ENCODE peak calls at places on chromosomes 7 and 10, in eight cellular contexts. S is activated CD4-positive, alpha-beta T cell treated with anti-CD3 and anti-CD28 coated beads, Interleukin-2, amount 50 U/mL, for 48 hours; X is DMS153; H is neural progenitor cell; Z is Panc1; Y is WTC11; F is Calu3; M is NCI-H187. W is an unnamed sample.

GRCh38 chr7:151313857-151314256 is 27.8 kb upstream of the NUB1 start:
- DNase-seq in S (peak), X (no peak), H (no peak), Z (no peak), Y (no peak), F (peak), M (no peak), W (no peak)

GRCh38 chr7:81209059-81209458 is 290.2 kb upstream of the SEMA3C start:
- DNase-seq in S (no peak), X (no peak), H (no peak), Z (no peak), Y (no peak), F (no peak), M (no peak), W (no peak)

GRCh38 chr7:158740657-158741293 is 36.2 kb upstream of the NCAPG2 start:
- DNase-seq in S (no peak), X (no peak), H (no peak), Z (no peak), Y (no peak), F (no peak), M (no peak), W (no peak)

GRCh38 chr7:1883834-1884582 is 213.9 kb downstream of the ELFN1 start:
- DNase-seq in S (no peak), X (no peak), H (peak), Z (no peak), Y (peak), F (no peak), M (no peak), W (no peak)

GRCh38 chr10:13707156-13707881 is 120.6 kb downstream of the PRPF18 start:
- DNase-seq in S (peak), X (peak), H (peak), Z (no peak), Y (peak), F (peak), M (no peak), W (no peak)

GRCh38 chr7:96998765-96999164 is 6.6 kb upstream of the DLX6 start:
- DNase-seq in S (no peak), X (no peak), H (peak), Z (no peak), Y (no peak), F (no peak), M (no peak), W (no peak)

GRCh38 chr7:66256281-66256680 is 51.1 kb downstream of the TPST1 start:
- DNase-seq in S (no peak), X (no peak), H (no peak), Z (no peak), Y (no peak), F (no peak), M (no peak), W (no peak)

GRCh38 chr7:101378808-101379207 is 16.1 kb downstream of the COL26A1 start:
- DNase-seq in S (no peak), X (no peak), H (peak), Z (no peak), Y (peak), F (no peak), M (no peak), W (no peak)

GRCh38 chr7:142303650-142304049 is 45.8 kb upstream of the PRSS58 start:
- DNase-seq in S (no peak), X (no peak), H (peak), Z (no peak), Y (no peak), F (no peak), M (no peak), W (no peak)

GRCh38 chr7:149281508-149282330 is 19.7 kb downstream of the ZNF783 start:
- DNase-seq in S (no peak), X (no peak), H (no peak), Z (no peak), Y (no peak), F (no peak), M (no peak), W (no peak)

GRCh38 chr7:137885623-137886022 is 38.8 kb upstream of the DGKI start:
- DNase-seq in S (no peak), X (no peak), H (no peak), Z (no peak), Y (no peak), F (no peak), M (no peak), W (no peak)

GRCh38 chr7:132780822-132781221 is 204.6 kb upstream of the PLXNA4 start:
- DNase-seq in S (no peak), X (no peak), H (no peak), Z (no peak), Y (no peak), F (no peak), M (no peak), W (no peak)

GRCh38 chr7:234712-235553 is 42.6 kb downstream of the FAM20C start:
- DNase-seq in S (no peak), X (no peak), H (no peak), Z (no peak), Y (no peak), F (peak), M (no peak), W (no peak)

GRCh38 chr7:27162930-27163775 is 2.2 kb downstream of the HOXA9 start:
- DNase-seq in S (no peak), X (no peak), H (no peak), Z (no peak), Y (no peak), F (no peak), M (no peak), W (no peak)

GRCh38 chr10:94006591-94007550 is 13.1 kb downstream of the PLCE1 start:
- DNase-seq in S (no peak), X (peak), H (no peak), Z (no peak), Y (no peak), F (peak), M (no peak), W (no peak)

GRCh38 chr7:115747174-115747573 is 283.4 kb downstream of the TFEC start:
- DNase-seq in S (no peak), X (no peak), H (no peak), Z (no peak), Y (no peak), F (peak), M (no peak), W (no peak)

GRCh38 chr7:111077001-111077400 is 13.9 kb upstream of the LRRN3 start:
- DNase-seq in S (no peak), X (no peak), H (no peak), Z (no peak), Y (no peak), F (no peak), M (no peak), W (no peak)

GRCh38 chr7:67512481-67512880 is 515.8 kb downstream of the TYW1 start:
- DNase-seq in S (no peak), X (no peak), H (peak), Z (no peak), Y (no peak), F (no peak), M (no peak), W (no peak)

GRCh38 chr7:21159506-21159905 is 268.4 kb upstream of the SP4 start:
- DNase-seq in S (no peak), X (no peak), H (no peak), Z (no peak), Y (no peak), F (no peak), M (no peak), W (no peak)

GRCh38 chr7:87059525-87060287 is at the start of gene ELAPOR2:
- DNase-seq in S (peak), X (peak), H (peak), Z (no peak), Y (peak), F (peak), M (peak), W (peak)

GRCh38 chr7:80018941-80019808 is 115.5 kb upstream of the GNAI1 start:
- DNase-seq in S (peak), X (peak), H (peak), Z (peak), Y (peak), F (peak), M (peak), W (peak)

W was measured in GM12891.